ENCODE peak calls at places on chromosomes 11 and 22, in four cellular contexts. One of them, this sample, is unnamed. For H3K9me3, the result is how much of the 10 kb centered on the place peaks cover.

GRCh38 chr22:50473855-50474671 is 772 bp downstream of the SBF1 start:
- DNase-seq in A549: no peak
- DNase-seq in ovary: no peak
- DNase-seq in sigmoid colon: peak
- DNase-seq in this sample: no peak

GRCh38 chr11:36389006-36389405 is 92.9 kb downstream of the PRR5L start:
- DNase-seq in sigmoid colon: no peak
- DNase-seq in A549: no peak
- DNase-seq in ovary: no peak
- DNase-seq in this sample: peak

GRCh38 chr11:66701432-66702240 is 23.9 kb upstream of the RBM4B start:
- DNase-seq in A549: no peak
- DNase-seq in sigmoid colon: no peak
- DNase-seq in ovary: no peak
- DNase-seq in this sample: no peak

GRCh38 chr22:37019309-37020191 is at the start of the genes MPST and TST:
- DNase-seq in A549: peak
- DNase-seq in ovary: peak
- DNase-seq in sigmoid colon: peak
- DNase-seq in this sample: peak

GRCh38 chr11:810040-810567 is 337 bp downstream of the RPLP2 start:
- DNase-seq in sigmoid colon: no peak
- DNase-seq in ovary: no peak
- DNase-seq in A549: no peak
- DNase-seq in this sample: no peak

GRCh38 chr22:19991645-19992451 is 24.8 kb downstream of the ARVCF start:
- DNase-seq in A549: no peak
- DNase-seq in sigmoid colon: no peak
- DNase-seq in ovary: peak
- DNase-seq in this sample: peak

GRCh38 chr22:38413085-38414008 is 41.7 kb downstream of the KCNJ4 start:
- DNase-seq in A549: no peak
- DNase-seq in ovary: no peak
- DNase-seq in sigmoid colon: peak
- DNase-seq in this sample: peak

GRCh38 chr11:14095882-14096281 is 133.4 kb downstream of the SPON1 start:
- DNase-seq in A549: no peak
- DNase-seq in ovary: no peak
- DNase-seq in sigmoid colon: no peak
- DNase-seq in this sample: no peak

GRCh38 chr22:21683401-21683811 is 17.6 kb downstream of the PPIL2 start:
- DNase-seq in ovary: no peak
- DNase-seq in sigmoid colon: no peak
- DNase-seq in A549: no peak
- DNase-seq in this sample: no peak

GRCh38 chr11:121669422-121669821 is 216.7 kb upstream of the SORL1-AS1 start:
- DNase-seq in A549: no peak
- DNase-seq in ovary: no peak
- DNase-seq in sigmoid colon: no peak
- DNase-seq in this sample: no peak

GRCh38 chr22:27170491-27170890 is 513.1 kb downstream of the MIAT start:
- DNase-seq in ovary: peak
- DNase-seq in A549: peak
- DNase-seq in sigmoid colon: peak
- DNase-seq in this sample: no peak

GRCh38 chr11:534197-534591 is 1.2 kb downstream of the HRAS start:
- DNase-seq in sigmoid colon: no peak
- DNase-seq in A549: no peak
- DNase-seq in ovary: no peak
- DNase-seq in this sample: no peak

GRCh38 chr11:65915821-65916251 is 3.0 kb downstream of the C11orf68 start:
- DNase-seq in A549: peak
- DNase-seq in ovary: peak
- DNase-seq in sigmoid colon: peak
- DNase-seq in this sample: peak

GRCh38 chr11:77375114-77375513 is 73.6 kb upstream of the GDPD4 start:
- DNase-seq in A549: no peak
- DNase-seq in sigmoid colon: no peak
- DNase-seq in ovary: no peak
- DNase-seq in this sample: no peak

GRCh38 chr11:9089636-9090035 is 1.8 kb downstream of the SCUBE2 start:
- DNase-seq in ovary: no peak
- DNase-seq in A549: no peak
- DNase-seq in sigmoid colon: no peak
- DNase-seq in this sample: no peak

GRCh38 chr11:122271167-122271566 is 155.2 kb upstream of the BLID start:
- DNase-seq in A549: no peak
- DNase-seq in sigmoid colon: no peak
- DNase-seq in ovary: no peak
- DNase-seq in this sample: no peak

GRCh38 chr22:43313497-43314474 is 29.4 kb downstream of the SCUBE1 start:
- DNase-seq in A549: no peak
- DNase-seq in ovary: no peak
- DNase-seq in sigmoid colon: peak
- DNase-seq in this sample: peak

GRCh38 chr11:35815556-35816315 is 128.1 kb upstream of the LDLRAD3 start:
- DNase-seq in A549: no peak
- DNase-seq in ovary: peak
- DNase-seq in sigmoid colon: peak
- DNase-seq in this sample: peak

GRCh38 chr11:7220636-7221035 is 31.1 kb upstream of the SYT9 start:
- DNase-seq in ovary: no peak
- DNase-seq in A549: no peak
- DNase-seq in sigmoid colon: no peak
- DNase-seq in this sample: no peak

GRCh38 chr11:16279524-16279923 is 76.8 kb downstream of the SOX6 start:
- DNase-seq in ovary: no peak
- DNase-seq in sigmoid colon: no peak
- DNase-seq in A549: no peak
- DNase-seq in this sample: no peak

GRCh38 chr11:78414321-78415051 is 3.1 kb downstream of the GAB2 start:
- DNase-seq in ovary: no peak
- DNase-seq in A549: peak
- DNase-seq in sigmoid colon: no peak
- DNase-seq in this sample: no peak

GRCh38 chr11:116580828-116581227 is 192.0 kb downstream of the BUD13 start:
- DNase-seq in ovary: no peak
- DNase-seq in A549: no peak
- DNase-seq in sigmoid colon: no peak
- DNase-seq in this sample: no peak

GRCh38 chr22:26846645-26847044 is 189.3 kb downstream of the MIAT start:
- DNase-seq in ovary: no peak
- DNase-seq in A549: no peak
- DNase-seq in sigmoid colon: no peak
- DNase-seq in this sample: no peak

GRCh38 chr22:20523118-20523983 is 15.9 kb downstream of the MED15 start:
- DNase-seq in sigmoid colon: no peak
- DNase-seq in ovary: no peak
- DNase-seq in A549: no peak
- DNase-seq in this sample: peak

GRCh38 chr22:49365191-49365837 is 462.4 kb downstream of the BRD1 start:
- DNase-seq in sigmoid colon: peak
- DNase-seq in A549: no peak
- DNase-seq in ovary: no peak
- DNase-seq in this sample: no peak

GRCh38 chr11:36372101-36372767 is 76.1 kb downstream of the PRR5L start:
- DNase-seq in sigmoid colon: no peak
- DNase-seq in A549: peak
- DNase-seq in ovary: no peak
- DNase-seq in this sample: no peak

GRCh38 chr11:111359223-111360149 is 19.6 kb downstream of the POU2AF1 start:
- DNase-seq in ovary: no peak
- DNase-seq in A549: no peak
- DNase-seq in sigmoid colon: no peak
- DNase-seq in this sample: no peak

GRCh38 chr11:128718064-128718463 is 24.2 kb downstream of the FLI1 start:
- DNase-seq in ovary: no peak
- DNase-seq in A549: no peak
- DNase-seq in sigmoid colon: no peak
- DNase-seq in this sample: no peak

GRCh38 chr11:94834931-94835330 is 66.8 kb downstream of the AMOTL1 start:
- DNase-seq in sigmoid colon: no peak
- DNase-seq in A549: no peak
- DNase-seq in ovary: no peak
- DNase-seq in this sample: no peak

GRCh38 chr11:35289821-35290220 is 129.5 kb downstream of the SLC1A2 start:
- DNase-seq in ovary: no peak
- DNase-seq in A549: no peak
- DNase-seq in sigmoid colon: no peak
- DNase-seq in this sample: no peak

GRCh38 chr22:26417406-26417805 is 11.7 kb upstream of the ASPHD2 start:
- DNase-seq in A549: no peak
- DNase-seq in sigmoid colon: no peak
- DNase-seq in ovary: no peak
- DNase-seq in this sample: no peak

GRCh38 chr22:21690401-21690801 is 24.6 kb downstream of the PPIL2 start:
- DNase-seq in sigmoid colon: no peak
- DNase-seq in ovary: no peak
- DNase-seq in A549: no peak
- DNase-seq in this sample: no peak

GRCh38 chr11:34214961-34215805 is 109.8 kb downstream of the NAT10 start:
- DNase-seq in sigmoid colon: no peak
- DNase-seq in ovary: no peak
- DNase-seq in A549: peak
- DNase-seq in this sample: no peak

GRCh38 chr11:109422755-109423113 is 744 bp downstream of the C11orf87 start:
- DNase-seq in sigmoid colon: no peak
- DNase-seq in A549: no peak
- DNase-seq in ovary: no peak
- DNase-seq in this sample: no peak

GRCh38 chr22:46797355-46797754 is 34.9 kb downstream of the TBC1D22A start:
- DNase-seq in sigmoid colon: peak
- DNase-seq in ovary: no peak
- DNase-seq in A549: peak
- DNase-seq in this sample: no peak

GRCh38 chr22:36773935-36774334 is 2.0 kb downstream of the IFT27 start:
- DNase-seq in sigmoid colon: no peak
- DNase-seq in A549: peak
- DNase-seq in ovary: no peak
- DNase-seq in this sample: no peak

GRCh38 chr11:34166806-34167740 is 61.6 kb downstream of the NAT10 start:
- DNase-seq in ovary: no peak
- DNase-seq in sigmoid colon: no peak
- DNase-seq in A549: no peak
- DNase-seq in this sample: no peak

GRCh38 chr11:129928923-129929692 is 33.7 kb upstream of the NFRKB start:
- DNase-seq in A549: no peak
- DNase-seq in ovary: no peak
- DNase-seq in sigmoid colon: no peak
- DNase-seq in this sample: no peak

GRCh38 chr11:129932385-129933067 is 37.1 kb upstream of the NFRKB start:
- DNase-seq in A549: no peak
- DNase-seq in sigmoid colon: no peak
- DNase-seq in ovary: no peak
- DNase-seq in this sample: no peak

GRCh38 chr11:129930306-129930705 is 34.9 kb upstream of the NFRKB start:
- DNase-seq in A549: no peak
- DNase-seq in sigmoid colon: no peak
- DNase-seq in ovary: no peak
- DNase-seq in this sample: no peak

GRCh38 chr11:129933262-129933661 is 37.9 kb upstream of the NFRKB start:
- DNase-seq in ovary: no peak
- DNase-seq in A549: no peak
- DNase-seq in sigmoid colon: no peak
- DNase-seq in this sample: no peak

GRCh38 chr11:129930743-129931142 is 35.4 kb upstream of the NFRKB start:
- DNase-seq in A549: no peak
- DNase-seq in sigmoid colon: no peak
- DNase-seq in ovary: no peak
- DNase-seq in this sample: no peak
- TF ChIP-seq POLR2A in A549: no peak
- TF ChIP-seq POLR2A in sigmoid colon: no peak
- TF ChIP-seq POLR2A in ovary: no peak
- TF ChIP-seq POLR2A in this sample: no peak

GRCh38 chr22:48240935-48241230 is 1478.4 kb downstream of the TBC1D22A start:
- DNase-seq in A549: no peak
- DNase-seq in sigmoid colon: no peak
- DNase-seq in ovary: no peak
- DNase-seq in this sample: peak
- H3K9me3 ChIP-seq in A549: under half
- H3K9me3 ChIP-seq in sigmoid colon: under half
- H3K9me3 ChIP-seq in ovary: under half
- H3K9me3 ChIP-seq in this sample: under half

GRCh38 chr11:74593463-74593862 is 1.1 kb downstream of the POLD3 start:
- DNase-seq in ovary: no peak
- DNase-seq in A549: no peak
- DNase-seq in sigmoid colon: no peak
- DNase-seq in this sample: no peak

GRCh38 chr11:74592063-74592440 is 330 bp upstream of the POLD3 start:
- DNase-seq in ovary: no peak
- DNase-seq in A549: no peak
- DNase-seq in sigmoid colon: no peak
- DNase-seq in this sample: no peak

GRCh38 chr11:74592441-74593362 is at the start of gene POLD3:
- DNase-seq in sigmoid colon: peak
- DNase-seq in ovary: peak
- DNase-seq in A549: peak
- DNase-seq in this sample: peak
- TF ChIP-seq POLR2A in sigmoid colon: no peak
- TF ChIP-seq POLR2A in ovary: peak
- TF ChIP-seq POLR2A in A549: peak
- TF ChIP-seq POLR2A in this sample: no peak

DNA sequence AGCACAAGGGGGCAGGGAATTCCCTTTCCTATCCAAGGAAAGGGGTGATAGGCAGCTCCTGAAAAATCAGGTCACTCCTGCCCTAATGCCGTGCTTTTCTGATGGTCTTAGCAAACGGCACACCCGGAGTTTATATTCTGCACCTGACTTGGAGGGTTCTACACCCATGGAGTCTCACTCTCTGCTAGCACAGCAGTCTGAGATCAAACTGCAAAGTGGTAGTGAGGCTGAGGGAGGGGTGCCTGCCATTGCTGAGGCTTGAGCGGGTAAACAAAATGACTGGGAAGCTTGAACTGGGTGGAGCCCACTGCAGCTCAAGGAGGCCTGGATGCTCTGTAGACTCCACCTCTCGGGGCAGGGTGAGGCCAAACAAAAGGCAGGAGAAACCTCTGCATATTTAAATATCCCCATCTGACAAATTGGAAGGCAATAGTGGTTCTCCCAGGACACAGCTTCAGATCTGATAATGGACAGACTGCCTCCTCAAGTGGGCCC is 194.7 kb downstream of the OR4A47 start:
- DNase-seq in A549: no peak
- DNase-seq in ovary: no peak
- DNase-seq in sigmoid colon: no peak
- DNase-seq in this sample: peak
- H3K9me3 ChIP-seq in A549: under half
- H3K9me3 ChIP-seq in ovary: under half
- H3K9me3 ChIP-seq in sigmoid colon: under half
- H3K9me3 ChIP-seq in this sample: under half

GRCh38 chr22:41543854-41544670 is at the start of gene POLR3H:
- DNase-seq in sigmoid colon: peak
- DNase-seq in A549: peak
- DNase-seq in ovary: peak
- DNase-seq in this sample: peak
- TF ChIP-seq POLR2A in sigmoid colon: no peak
- TF ChIP-seq POLR2A in A549: peak
- TF ChIP-seq POLR2A in ovary: peak
- TF ChIP-seq POLR2A in this sample: peak